ENCODE peak calls at places on chromosome 10, in five cellular contexts. S is GM04504; A is H9; T is choroid plexus epithelial cell; P is activated naive CD4-positive, alpha-beta T cell treated with anti-CD3 and anti-CD28 coated beads, Interleukin-2, amount 50 U/mL, for 16 hours. U is an unnamed sample.

GRCh38 chr10:22978287-22978686 is 50.4 kb downstream of the ARMC3 start:
- DNase-seq in P (no peak), S (no peak), A (no peak), T (no peak), U (no peak)

GRCh38 chr10:112361951-112362770 is 11.8 kb upstream of the ACSL5 start:
- DNase-seq in S (peak; percentile 37), A (peak; percentile 43), T (peak; percentile 38), P (no peak), U (peak; percentile 90)

GRCh38 chr10:75818552-75818951 is 387.1 kb downstream of the LRMDA start:
- DNase-seq in P (no peak), S (no peak), T (no peak), A (no peak), U (no peak)

GRCh38 chr10:593016-593415 is 96.5 kb downstream of the DIP2C start:
- DNase-seq in A (no peak), S (no peak), P (no peak), T (no peak), U (no peak)

GRCh38 chr10:101441539-101442455 is 87.8 kb downstream of the BTRC start:
- DNase-seq in T (peak; percentile 90), P (no peak), S (peak; percentile 39), A (no peak), U (peak; percentile 82)

GRCh38 chr10:70124918-70125317 is 7.7 kb downstream of the AIFM2 start:
- DNase-seq in A (no peak), P (no peak), T (no peak), S (no peak), U (no peak)

GRCh38 chr10:125797424-125797823 is 21.8 kb upstream of the MMP21 start:
- DNase-seq in A (no peak), P (no peak), S (no peak), T (no peak), U (no peak)

GRCh38 chr10:102408728-102409603 is 9.6 kb downstream of the PSD start:
- DNase-seq in T (peak; percentile 44), P (peak; percentile 88), A (no peak), S (no peak), U (no peak)

GRCh38 chr10:50614444-50615137 is 9.2 kb downstream of the SGMS1 start:
- DNase-seq in T (no peak), S (no peak), A (peak; percentile 72), P (peak; percentile 23), U (peak; percentile 19)

GRCh38 chr10:50432206-50432605 is 180.9 kb upstream of the ASAH2 start:
- DNase-seq in S (no peak), T (no peak), A (no peak), P (no peak), U (no peak)

GRCh38 chr10:23945845-23946244 is 263.1 kb upstream of the KIAA1217 start:
- DNase-seq in A (no peak), P (no peak), S (no peak), T (no peak), U (no peak)

GRCh38 chr10:97849491-97850402 is at the start of gene GOLGA7B:
- DNase-seq in P (peak; percentile 69), S (no peak), A (peak; percentile 77), T (peak; percentile 13), U (peak; percentile 37)

GRCh38 chr10:78292987-78293865 is 259.6 kb downstream of the RPS24 start:
- DNase-seq in A (peak; percentile 69), P (no peak), S (no peak), T (peak; percentile 9), U (no peak)

GRCh38 chr10:72322280-72323058 is 32.2 kb downstream of the DNAJB12 start:
- DNase-seq in P (peak; percentile 53), T (no peak), A (no peak), S (no peak), U (no peak)